ENCODE peak calls at places on chromosome 2, in six cellular contexts. M is H1, Q is HepG2, F is K562, E is GM12878, N is SK-N-SH. W is an unnamed sample.

GRCh38 chr2:129801575-129801974 is 177.9 kb upstream of the RAB6C start:
- DNase-seq in M (no peak), Q (no peak), F (no peak), E (no peak), N (peak; percentile 30), W (no peak)

GRCh38 chr2:69271831-69272257 is 115.2 kb downstream of the GFPT1 start:
- DNase-seq in M (no peak), Q (no peak), F (no peak), E (no peak), N (no peak), W (peak; percentile 89)

GRCh38 chr2:177165103-177165583 is 47.5 kb upstream of the HNRNPA3 start:
- DNase-seq in M (no peak), Q (no peak), F (no peak), E (peak; percentile 38), N (no peak), W (peak; percentile 23)

GRCh38 chr2:71898375-71898774 is 249.3 kb downstream of the CYP26B1 start:
- DNase-seq in M (peak; percentile 31), Q (no peak), F (no peak), E (no peak), N (no peak), W (no peak)

GRCh38 chr2:18412980-18413793 is 147.3 kb downstream of the RDH14 start:
- DNase-seq in M (no peak), Q (no peak), F (no peak), E (no peak), N (no peak), W (no peak)

GRCh38 chr2:42110287-42110973 is 58.7 kb upstream of the EML4 start:
- DNase-seq in M (no peak), Q (no peak), F (no peak), E (no peak), N (no peak), W (no peak)

GRCh38 chr2:215749092-215749957 is 264.0 kb downstream of the MREG start:
- DNase-seq in M (no peak), Q (peak; percentile 91), F (no peak), E (no peak), N (no peak), W (no peak)

GRCh38 chr2:23776021-23776420 is 150.9 kb downstream of the ATAD2B start:
- DNase-seq in M (no peak), Q (no peak), F (no peak), E (no peak), N (no peak), W (no peak)

GRCh38 chr2:62423235-62423634 is 82.8 kb downstream of the TMEM17 start:
- DNase-seq in M (no peak), Q (peak; percentile 71), F (no peak), E (no peak), N (no peak), W (no peak)

GRCh38 chr2:150485871-150486538 is 1.5 kb downstream of the RND3 start:
- DNase-seq in M (peak; percentile 75), Q (no peak), F (no peak), E (no peak), N (peak; percentile 71), W (no peak)

GRCh38 chr2:146246017-146246733 is 1598.7 kb upstream of the ACVR2A start:
- DNase-seq in M (no peak), Q (no peak), F (no peak), E (no peak), N (no peak), W (no peak)

GRCh38 chr2:37870829-37871228 is 54.3 kb upstream of the RMDN2 start:
- DNase-seq in M (no peak), Q (no peak), F (no peak), E (no peak), N (peak; percentile 66), W (no peak)

GRCh38 chr2:166234112-166234846 is 106.5 kb upstream of the SCN1A start:
- DNase-seq in M (no peak), Q (peak; percentile 58), F (no peak), E (no peak), N (no peak), W (no peak)

GRCh38 chr2:86297382-86298147 is 39.9 kb downstream of the REEP1 start:
- DNase-seq in M (no peak), Q (no peak), F (peak; percentile 20), E (no peak), N (no peak), W (peak; percentile 32)

GRCh38 chr2:211451642-211452041 is 895.2 kb downstream of the CPS1 start:
- DNase-seq in M (no peak), Q (no peak), F (no peak), E (no peak), N (no peak), W (no peak)

GRCh38 chr2:189142893-189143759 is 36.4 kb downstream of the COL5A2 start:
- DNase-seq in M (peak; percentile 63), Q (peak; percentile 76), F (peak; percentile 39), E (peak; percentile 16), N (no peak), W (peak; percentile 34)

GRCh38 chr2:240643811-240644150 is 18.5 kb downstream of the GPR35 start:
- DNase-seq in M (no peak), Q (no peak), F (no peak), E (no peak), N (no peak), W (no peak)

GRCh38 chr2:238908960-238909951 is 61.4 kb downstream of the TWIST2 start:
- DNase-seq in M (no peak), Q (no peak), F (no peak), E (no peak), N (no peak), W (no peak)

GRCh38 chr2:16100006-16100405 is 159.7 kb downstream of the MYCN start:
- DNase-seq in M (no peak), Q (peak; percentile 26), F (no peak), E (no peak), N (no peak), W (no peak)

GRCh38 chr2:21664083-21664482 is 540.3 kb downstream of the TDRD15 start:
- DNase-seq in M (no peak), Q (no peak), F (no peak), E (no peak), N (no peak), W (no peak)

GRCh38 chr2:178819147-178819875 is 12.1 kb upstream of the TTN start:
- DNase-seq in M (no peak), Q (no peak), F (no peak), E (no peak), N (no peak), W (no peak)

GRCh38 chr2:40820319-40820718 is 368.4 kb upstream of the SLC8A1 start:
- DNase-seq in M (no peak), Q (no peak), F (no peak), E (no peak), N (no peak), W (no peak)

GRCh38 chr2:130949954-130950353 is 113.2 kb downstream of the ARHGEF4 start:
- DNase-seq in M (no peak), Q (no peak), F (no peak), E (no peak), N (no peak), W (no peak)

GRCh38 chr2:200765139-200765951 is 46.4 kb upstream of the BZW1 start:
- DNase-seq in M (no peak), Q (peak; percentile 34), F (no peak), E (no peak), N (no peak), W (no peak)

GRCh38 chr2:98269274-98269673 is 77.0 kb upstream of the CNGA3 start:
- DNase-seq in M (no peak), Q (peak; percentile 44), F (peak; percentile 29), E (no peak), N (peak; percentile 61), W (peak; percentile 17)

GRCh38 chr2:64283641-64284371 is 139.6 kb upstream of the PELI1 start:
- DNase-seq in M (no peak), Q (no peak), F (no peak), E (peak; percentile 53), N (no peak), W (no peak)

GRCh38 chr2:179106342-179107178 is 56.6 kb upstream of the CCDC141 start:
- DNase-seq in M (no peak), Q (peak; percentile 83), F (no peak), E (peak; percentile 56), N (peak; percentile 3), W (peak; percentile 76)

GRCh38 chr2:162327134-162327769 is 8.8 kb upstream of the IFIH1 start:
- DNase-seq in M (peak; percentile 62), Q (no peak), F (peak; percentile 17), E (no peak), N (no peak), W (no peak)

DNA sequence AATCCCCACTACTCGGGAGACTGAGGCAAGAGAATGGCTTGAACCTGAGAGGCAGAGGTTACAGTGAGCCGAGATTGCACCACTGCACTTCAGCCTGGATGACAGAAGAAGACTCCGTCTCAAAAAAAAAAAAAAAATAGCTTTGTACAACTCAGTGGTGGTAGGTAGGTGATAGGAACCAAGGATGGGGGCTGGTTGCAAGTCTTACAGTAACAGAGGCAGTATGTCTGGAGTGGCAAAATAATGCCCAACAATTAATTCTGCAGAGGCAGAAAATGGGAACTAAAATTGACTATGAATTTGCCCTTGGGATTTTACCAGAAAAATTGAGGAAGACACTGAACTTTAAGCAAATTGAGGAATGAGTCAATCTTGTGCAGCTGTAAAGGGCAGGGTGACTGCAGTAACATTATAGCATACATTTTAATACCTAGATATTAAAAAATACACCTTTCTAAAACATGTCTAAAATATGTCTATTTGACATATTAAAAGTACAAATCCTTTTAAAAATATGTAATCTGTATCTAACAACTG is 292.1 kb upstream of the FBXO11 start:
- DNase-seq in M (no peak), Q (no peak), F (no peak), E (no peak), N (no peak), W (no peak)
- TF ChIP-seq GABPA in M (no peak), Q (no peak), F (no peak), E (no peak), N (no peak), W (no peak)

DNA sequence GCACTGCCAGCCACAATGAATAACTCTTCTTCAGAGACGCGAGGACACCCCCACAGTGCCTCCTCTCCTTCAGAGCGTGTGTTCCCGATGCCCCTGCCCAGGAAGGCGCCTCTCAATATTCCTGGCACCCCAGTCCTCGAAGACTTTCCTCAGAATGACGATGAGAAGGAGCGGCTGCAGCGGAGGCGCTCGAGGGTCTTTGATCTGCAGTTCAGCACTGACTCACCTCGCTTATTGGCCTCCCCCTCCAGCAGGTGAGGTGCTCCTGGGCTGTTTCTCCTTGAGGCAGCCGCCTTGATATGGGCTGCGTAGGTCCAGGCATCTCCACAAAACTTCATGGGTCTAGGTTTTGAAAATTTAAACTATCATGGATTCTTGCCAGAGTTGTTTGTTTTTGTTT is 6.1 kb downstream of the NCAPH start:
- DNase-seq in M (no peak), Q (no peak), F (no peak), E (no peak), N (no peak), W (no peak)
- H3K27ac ChIP-seq in M (no peak overlapping the region), Q (no peak overlapping the region), F (no peak overlapping the region), E (peak overlapping the region; percentile 57), N (peak overlapping the region; percentile 69), W (no peak overlapping the region)

GRCh38 chr2:127576433-127577207 is 41.1 kb downstream of the MYO7B start:
- DNase-seq in M (peak; percentile 45), Q (no peak), F (no peak), E (no peak), N (peak; percentile 82), W (no peak)
- H3K4me3 ChIP-seq in M (no peak overlapping the region), Q (no peak overlapping the region), F (no peak overlapping the region), E (no peak overlapping the region), N (no peak overlapping the region), W (no peak overlapping the region)

DNA sequence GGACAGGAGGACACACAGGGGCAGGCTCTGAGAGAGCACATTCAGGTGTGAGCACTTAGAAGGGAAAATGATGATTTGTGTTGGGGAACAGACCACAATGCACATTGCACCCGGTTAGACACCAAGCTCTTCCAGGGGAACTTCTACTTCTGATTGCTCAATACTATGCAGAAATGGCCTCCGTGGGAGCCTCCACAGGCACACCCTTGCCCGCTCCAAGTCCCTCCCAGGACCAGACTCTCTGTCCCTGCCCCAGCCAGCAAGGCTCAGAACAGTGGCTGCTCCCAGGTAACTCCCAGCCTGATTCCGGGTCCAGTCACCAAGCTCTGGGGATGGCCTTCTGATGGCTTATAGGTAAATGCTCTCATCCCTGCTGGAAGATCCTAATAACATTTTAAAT is 56.2 kb downstream of the BCL2L11 start:
- DNase-seq in M (no peak), Q (no peak), F (no peak), E (no peak), N (no peak), W (peak; percentile 39)
- TF ChIP-seq GABPA in M (no peak), Q (no peak), F (no peak), E (no peak), N (no peak), W (no peak)

W was measured in HL-60.